ENCODE peak calls at places on chromosomes 4 and X, in four cellular contexts. One of them, this sample, is unnamed.

GRCh38 chr4:102772738-102773340 is 12.1 kb upstream of the MANBA start:
- DNase-seq in HepG2: no peak
- DNase-seq in HCT116: no peak
- DNase-seq in K562: no peak
- DNase-seq in this sample: no peak

GRCh38 chr4:176034498-176034897 is 31.1 kb upstream of the WDR17 start:
- DNase-seq in K562: no peak
- DNase-seq in HCT116: peak; percentile 27
- DNase-seq in HepG2: no peak
- DNase-seq in this sample: peak; percentile 28

GRCh38 chr4:147056951-147057630 is 111.4 kb upstream of the TTC29 start:
- DNase-seq in HCT116: no peak
- DNase-seq in K562: no peak
- DNase-seq in HepG2: no peak
- DNase-seq in this sample: no peak

GRCh38 chr4:177229331-177229730 is 80.3 kb upstream of the NEIL3 start:
- DNase-seq in K562: no peak
- DNase-seq in HepG2: no peak
- DNase-seq in HCT116: no peak
- DNase-seq in this sample: no peak

GRCh38 chrX:101265869-101266428 is 25.2 kb downstream of the TAF7L start:
- DNase-seq in HCT116: no peak
- DNase-seq in HepG2: no peak
- DNase-seq in K562: no peak
- DNase-seq in this sample: no peak

GRCh38 chr4:93184093-93184492 is 644.5 kb upstream of the ATOH1 start:
- DNase-seq in HCT116: no peak
- DNase-seq in HepG2: no peak
- DNase-seq in K562: no peak
- DNase-seq in this sample: no peak

GRCh38 chr4:142815834-142816233 is 30.3 kb downstream of the INPP4B start:
- DNase-seq in K562: no peak
- DNase-seq in HepG2: no peak
- DNase-seq in HCT116: peak; percentile 13
- DNase-seq in this sample: no peak

GRCh38 chr4:136713140-136713539 is 819.2 kb downstream of the PCDH18 start:
- DNase-seq in HepG2: no peak
- DNase-seq in HCT116: no peak
- DNase-seq in K562: no peak
- DNase-seq in this sample: no peak

GRCh38 chr4:118171381-118171780 is 137.1 kb downstream of the NDST3 start:
- DNase-seq in HCT116: no peak
- DNase-seq in K562: no peak
- DNase-seq in HepG2: no peak
- DNase-seq in this sample: no peak

GRCh38 chr4:80705311-80705710 is 325.2 kb upstream of the BMP3 start:
- DNase-seq in HCT116: no peak
- DNase-seq in HepG2: no peak
- DNase-seq in K562: no peak
- DNase-seq in this sample: no peak

GRCh38 chr4:138275946-138276621 is 33.9 kb upstream of the SLC7A11 start:
- DNase-seq in K562: no peak
- DNase-seq in HepG2: no peak
- DNase-seq in HCT116: no peak
- DNase-seq in this sample: no peak

GRCh38 chr4:17475481-17475880 is 36.4 kb downstream of the QDPR start:
- DNase-seq in HCT116: no peak
- DNase-seq in K562: no peak
- DNase-seq in HepG2: no peak
- DNase-seq in this sample: no peak

GRCh38 chrX:103378990-103379389 is 2.7 kb downstream of the BEX3 start:
- DNase-seq in HepG2: no peak
- DNase-seq in K562: no peak
- DNase-seq in HCT116: no peak
- DNase-seq in this sample: no peak

GRCh38 chrX:107563851-107564250 is 64.5 kb upstream of the PRPS1 start:
- DNase-seq in HepG2: no peak
- DNase-seq in HCT116: no peak
- DNase-seq in K562: no peak
- DNase-seq in this sample: no peak

GRCh38 chr4:94232519-94232918 is 24.9 kb downstream of the SMARCAD1 start:
- DNase-seq in HCT116: no peak
- DNase-seq in HepG2: no peak
- DNase-seq in K562: no peak
- DNase-seq in this sample: no peak

GRCh38 chr4:851701-852430 is 25.9 kb upstream of the CPLX1 start:
- DNase-seq in K562: no peak
- DNase-seq in HCT116: no peak
- DNase-seq in HepG2: no peak
- DNase-seq in this sample: no peak

GRCh38 chrX:123899701-123900100 is 39.8 kb downstream of the XIAP start:
- DNase-seq in HepG2: no peak
- DNase-seq in HCT116: no peak
- DNase-seq in K562: no peak
- DNase-seq in this sample: no peak

GRCh38 chrX:40009890-40010289 is 87.9 kb downstream of the BCOR start:
- DNase-seq in HepG2: no peak
- DNase-seq in K562: no peak
- DNase-seq in HCT116: no peak
- DNase-seq in this sample: no peak

GRCh38 chrX:144075432-144075831 is 191.6 kb downstream of the UBE2NL start:
- DNase-seq in HepG2: no peak
- DNase-seq in HCT116: no peak
- DNase-seq in K562: no peak
- DNase-seq in this sample: no peak

GRCh38 chr4:118790544-118790943 is 45.4 kb downstream of the SEC24D start:
- DNase-seq in HepG2: no peak
- DNase-seq in K562: no peak
- DNase-seq in HCT116: no peak
- DNase-seq in this sample: no peak

GRCh38 chr4:184330008-184330400 is 112.3 kb upstream of the ENPP6 start:
- DNase-seq in K562: no peak
- DNase-seq in HCT116: no peak
- DNase-seq in HepG2: no peak
- DNase-seq in this sample: no peak

GRCh38 chr4:55819634-55820033 is at the start of gene EXOC1L:
- DNase-seq in HepG2: peak; percentile 7
- DNase-seq in K562: peak; percentile 11
- DNase-seq in HCT116: no peak
- DNase-seq in this sample: no peak

GRCh38 chrX:108257556-108257955 is 166.0 kb downstream of the ATG4A start:
- DNase-seq in HCT116: no peak
- DNase-seq in HepG2: no peak
- DNase-seq in K562: no peak
- DNase-seq in this sample: no peak

GRCh38 chr4:67871867-67872266 is 11.9 kb downstream of the TMPRSS11D start:
- DNase-seq in HCT116: peak; percentile 37
- DNase-seq in HepG2: peak; percentile 24
- DNase-seq in K562: no peak
- DNase-seq in this sample: peak; percentile 27

GRCh38 chr4:181662383-181662782 is 580.8 kb upstream of the TENM3 start:
- DNase-seq in K562: no peak
- DNase-seq in HCT116: no peak
- DNase-seq in HepG2: no peak
- DNase-seq in this sample: no peak

GRCh38 chr4:140353836-140354235 is 19.6 kb upstream of the SCOC start:
- DNase-seq in K562: no peak
- DNase-seq in HCT116: no peak
- DNase-seq in HepG2: no peak
- DNase-seq in this sample: no peak

GRCh38 chrX:47321386-47321785 is 49.0 kb upstream of the ZNF157 start:
- DNase-seq in HepG2: no peak
- DNase-seq in K562: peak; percentile 30
- DNase-seq in HCT116: no peak
- DNase-seq in this sample: no peak
- TF ChIP-seq TCF7L2 in HepG2: no peak
- TF ChIP-seq TCF7L2 in K562: peak; percentile 80
- TF ChIP-seq TCF7L2 in HCT116: no peak
- TF ChIP-seq TCF7L2 in this sample: no peak

DNA sequence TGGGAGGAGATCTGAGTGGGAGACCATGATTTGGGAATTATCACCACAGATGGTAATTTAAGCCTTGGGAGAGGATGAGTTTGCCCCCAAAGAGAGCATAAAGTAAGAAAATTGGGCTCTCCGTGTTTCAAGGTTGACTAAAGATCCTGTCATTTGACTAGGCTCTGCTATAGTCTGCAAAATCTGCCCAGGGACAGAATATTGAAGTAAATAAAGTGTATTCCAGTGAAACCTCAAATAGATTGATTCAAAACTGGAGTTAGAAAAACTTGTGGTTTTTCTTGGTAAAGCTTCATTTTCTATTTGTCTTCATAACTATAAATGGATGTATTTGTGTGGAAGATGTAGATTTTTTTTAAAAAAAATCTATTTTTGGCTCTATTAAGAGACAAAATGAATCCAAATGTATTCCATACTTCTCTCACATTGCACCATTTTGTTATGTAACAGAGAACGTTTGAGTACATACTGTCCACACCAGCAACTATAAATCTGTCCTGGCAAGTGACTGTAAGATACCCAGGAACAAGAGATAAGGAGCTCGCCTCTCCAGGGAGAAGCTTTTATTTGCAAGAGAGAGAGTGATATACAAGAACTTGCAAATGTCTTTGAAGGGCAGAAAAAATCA is 170.2 kb downstream of the CBR4 start:
- DNase-seq in HCT116: no peak
- DNase-seq in HepG2: no peak
- DNase-seq in K562: no peak
- DNase-seq in this sample: no peak
- TF ChIP-seq POLR2AphosphoS5 in HCT116: no peak
- TF ChIP-seq POLR2AphosphoS5 in HepG2: no peak
- TF ChIP-seq POLR2AphosphoS5 in K562: no peak
- TF ChIP-seq POLR2AphosphoS5 in this sample: no peak

GRCh38 chr4:53905281-53905934 is 159.0 kb downstream of the CHIC2 start:
- DNase-seq in HepG2: peak; percentile 31
- DNase-seq in HCT116: no peak
- DNase-seq in K562: no peak
- DNase-seq in this sample: no peak

GRCh38 chr4:53908661-53909078 is 155.7 kb downstream of the CHIC2 start:
- DNase-seq in HCT116: peak; percentile 62
- DNase-seq in HepG2: peak; percentile 83
- DNase-seq in K562: peak; percentile 21
- DNase-seq in this sample: peak; percentile 61

GRCh38 chr4:53905935-53906377 is 158.4 kb downstream of the CHIC2 start:
- DNase-seq in K562: no peak
- DNase-seq in HepG2: peak; percentile 36
- DNase-seq in HCT116: no peak
- DNase-seq in this sample: no peak

GRCh38 chr4:53907772-53908171 is 156.6 kb downstream of the CHIC2 start:
- DNase-seq in HepG2: no peak
- DNase-seq in K562: no peak
- DNase-seq in HCT116: no peak
- DNase-seq in this sample: no peak

DNA sequence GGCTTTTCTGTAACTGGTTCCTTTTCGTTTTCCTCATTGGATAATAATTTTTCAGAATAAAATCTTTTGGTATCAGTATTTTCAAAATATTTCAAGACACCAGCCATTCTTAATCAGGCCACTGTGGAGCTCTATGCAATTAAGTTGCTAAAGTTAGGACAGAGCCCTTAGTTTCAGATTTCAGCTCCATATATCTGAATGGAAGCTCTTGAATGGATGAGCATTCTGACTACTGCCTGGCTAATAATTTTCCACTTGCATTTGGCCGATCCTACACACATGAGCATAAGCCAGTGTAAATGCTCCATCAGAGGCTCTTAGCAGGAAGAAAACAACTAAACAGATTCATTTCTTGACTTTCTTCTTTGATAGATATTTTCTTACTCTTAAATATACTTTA is 157.6 kb downstream of the CHIC2 start:
- DNase-seq in HCT116: no peak
- DNase-seq in K562: no peak
- DNase-seq in HepG2: no peak
- DNase-seq in this sample: no peak
- H3K4me3 ChIP-seq in HCT116: no peak overlapping the region
- H3K4me3 ChIP-seq in K562: no peak overlapping the region
- H3K4me3 ChIP-seq in HepG2: no peak overlapping the region
- H3K4me3 ChIP-seq in this sample: no peak overlapping the region

GRCh38 chr4:84050014-84050413 is 449.1 kb downstream of the NKX6-1 start:
- DNase-seq in HCT116: no peak
- DNase-seq in K562: no peak
- DNase-seq in HepG2: no peak
- DNase-seq in this sample: no peak
- TF ChIP-seq TCF7L2 in HCT116: no peak
- TF ChIP-seq TCF7L2 in K562: no peak
- TF ChIP-seq TCF7L2 in HepG2: no peak
- TF ChIP-seq TCF7L2 in this sample: no peak

DNA sequence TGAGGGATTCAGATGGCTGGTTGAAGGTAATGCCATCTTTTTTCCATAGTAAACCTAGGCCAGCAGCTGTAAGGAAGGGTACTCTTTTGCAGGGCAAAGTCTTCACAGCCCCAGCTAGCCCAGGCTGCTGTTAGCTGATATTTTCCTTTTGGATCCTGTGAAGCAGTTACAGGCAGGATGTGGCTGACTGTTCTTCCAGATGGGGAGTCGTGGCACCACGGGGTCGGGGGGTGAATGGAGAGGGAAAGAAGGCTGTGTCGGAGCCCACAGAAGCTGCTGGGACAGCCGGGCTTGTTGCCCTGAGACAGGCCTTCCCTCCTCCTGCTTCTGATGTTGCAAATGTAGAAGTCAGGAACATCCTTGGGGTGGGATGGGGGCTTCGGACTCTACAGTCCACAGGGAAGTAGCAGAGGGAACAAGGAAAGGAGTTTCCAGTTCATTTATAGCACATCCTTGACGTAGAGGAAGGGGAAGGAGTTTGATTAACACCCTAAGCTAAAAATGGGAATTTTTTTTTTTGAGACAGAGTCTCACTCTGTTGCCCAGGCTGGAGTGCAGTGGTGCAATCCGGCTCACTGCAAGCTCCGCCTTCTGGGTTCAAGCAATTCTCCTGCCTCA is 64.6 kb upstream of the TMEM150C start:
- DNase-seq in K562: no peak
- DNase-seq in HepG2: no peak
- DNase-seq in HCT116: no peak
- DNase-seq in this sample: no peak
- TF ChIP-seq POLR2AphosphoS5 in K562: no peak
- TF ChIP-seq POLR2AphosphoS5 in HepG2: no peak
- TF ChIP-seq POLR2AphosphoS5 in HCT116: no peak
- TF ChIP-seq POLR2AphosphoS5 in this sample: no peak

This sample was measured in Panc1.